ENCODE peak calls at places on chromosome 6, in six cellular contexts. H, G, C, T, X and M are unnamed samples. For H3K4me1, the result is how much of the 10 kb centered on the place peaks cover.

GRCh38 chr6:31771992-31772358 is 5.2 kb downstream of the VWA7 start:
- DNase-seq in G (no peak), X (no peak), H (peak), T (no peak), C (no peak), M (no peak)

GRCh38 chr6:107713214-107713962 is 110.7 kb downstream of the SCML4 start:
- DNase-seq in H (no peak), T (no peak), G (no peak), C (no peak), X (no peak), M (no peak)

GRCh38 chr6:31763617-31763940 is 1.1 kb downstream of the SAPCD1 start:
- DNase-seq in H (peak), T (peak), G (peak), C (no peak), X (peak), M (peak)

GRCh38 chr6:142823579-142823902 is 121.4 kb downstream of the HIVEP2 start:
- DNase-seq in H (no peak), T (no peak), C (no peak), X (no peak), G (no peak), M (no peak)

GRCh38 chr6:139625081-139625939 is 250.9 kb upstream of the CITED2 start:
- DNase-seq in H (no peak), G (no peak), T (no peak), C (no peak), X (no peak), M (no peak)

GRCh38 chr6:44432726-44433125 is 45.2 kb downstream of the CDC5L start:
- DNase-seq in H (no peak), X (no peak), T (no peak), C (no peak), G (no peak), M (no peak)

GRCh38 chr6:150267686-150268561 is 100.9 kb upstream of the IYD start:
- DNase-seq in G (no peak), X (no peak), H (peak), C (no peak), T (peak), M (no peak)

GRCh38 chr6:110628330-110628729 is 151.9 kb upstream of the SLC22A16 start:
- DNase-seq in H (peak), X (no peak), C (no peak), T (peak), G (no peak), M (no peak)

GRCh38 chr6:104623052-104623690 is 236.5 kb downstream of the HACE1 start:
- DNase-seq in C (no peak), G (peak), X (peak), T (peak), H (no peak), M (peak)

GRCh38 chr6:73523434-73524123 is 2.7 kb upstream of the EEF1A1 start:
- DNase-seq in H (peak), G (no peak), X (peak), T (no peak), C (no peak), M (peak)

GRCh38 chr6:11925805-11926204 is 86.3 kb upstream of the HIVEP1 start:
- DNase-seq in H (no peak), X (no peak), G (no peak), C (no peak), T (no peak), M (no peak)

GRCh38 chr6:11931296-11932035 is 80.6 kb upstream of the HIVEP1 start:
- DNase-seq in C (no peak), H (no peak), G (no peak), X (no peak), T (no peak), M (no peak)

GRCh38 chr6:11926594-11927407 is 85.3 kb upstream of the HIVEP1 start:
- DNase-seq in G (no peak), C (no peak), X (no peak), H (no peak), T (no peak), M (no peak)

GRCh38 chr6:11930240-11930639 is 81.9 kb upstream of the HIVEP1 start:
- DNase-seq in T (no peak), H (no peak), X (no peak), G (no peak), C (no peak), M (no peak)

DNA sequence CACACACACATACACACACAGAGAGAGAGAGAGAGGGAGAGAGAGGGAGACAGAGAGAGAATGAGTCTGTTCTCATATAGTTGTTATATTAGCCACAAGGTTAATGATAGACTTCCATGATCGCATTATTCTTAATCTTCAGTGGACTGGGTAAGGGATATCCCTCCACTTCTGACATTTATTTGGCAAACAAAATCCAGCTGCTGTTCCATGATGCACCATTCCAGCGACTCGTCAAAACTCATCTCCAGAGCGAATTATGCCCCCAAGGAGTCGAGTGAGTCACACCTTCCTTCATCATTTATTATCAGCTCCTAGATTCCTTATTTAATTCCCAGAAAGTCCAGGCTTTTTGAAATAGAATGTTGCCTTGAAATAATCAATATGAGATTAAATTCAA is 82.7 kb upstream of the HIVEP1 start:
- DNase-seq in X (no peak), T (no peak), H (no peak), C (no peak), G (no peak), M (no peak)
- H3K4me1 ChIP-seq in X (under half), T (under half), H (under half), C (under half), G (under half), M (under half)

DNA sequence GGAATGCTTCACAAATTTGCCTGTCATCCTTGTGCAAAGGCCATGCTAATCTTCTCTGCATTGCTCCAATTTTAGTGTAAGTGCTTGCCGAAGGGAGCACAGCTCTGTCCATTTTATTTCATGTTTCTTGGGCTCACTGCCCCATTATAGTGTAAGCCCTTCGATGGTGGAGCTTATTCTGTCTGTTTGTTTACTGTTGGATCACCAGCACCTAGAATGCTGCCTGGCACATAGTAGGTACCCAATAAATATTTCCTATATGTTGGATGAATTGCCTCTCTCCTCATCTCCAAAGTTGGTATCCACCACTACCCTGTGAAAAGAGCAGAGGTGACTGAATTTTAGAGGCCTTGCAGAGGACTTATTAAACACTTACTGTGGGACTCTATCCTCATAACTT is 18.8 kb upstream of the HMGN4 start:
- DNase-seq in H (no peak), X (no peak), T (no peak), C (no peak), G (no peak), M (no peak)
- H3K23ac ChIP-seq in H (no peak), X (no peak), T (no peak), C (no peak), G (no peak), M (no peak)

GRCh38 chr6:85678602-85679444 is 36.1 kb upstream of the SYNCRIP start:
- DNase-seq in G (peak), C (peak), X (peak), T (peak), H (peak), M (peak)
- H2BK120ac ChIP-seq in G (peak), C (peak), X (peak), T (no peak), H (peak), M (no peak)

DNA sequence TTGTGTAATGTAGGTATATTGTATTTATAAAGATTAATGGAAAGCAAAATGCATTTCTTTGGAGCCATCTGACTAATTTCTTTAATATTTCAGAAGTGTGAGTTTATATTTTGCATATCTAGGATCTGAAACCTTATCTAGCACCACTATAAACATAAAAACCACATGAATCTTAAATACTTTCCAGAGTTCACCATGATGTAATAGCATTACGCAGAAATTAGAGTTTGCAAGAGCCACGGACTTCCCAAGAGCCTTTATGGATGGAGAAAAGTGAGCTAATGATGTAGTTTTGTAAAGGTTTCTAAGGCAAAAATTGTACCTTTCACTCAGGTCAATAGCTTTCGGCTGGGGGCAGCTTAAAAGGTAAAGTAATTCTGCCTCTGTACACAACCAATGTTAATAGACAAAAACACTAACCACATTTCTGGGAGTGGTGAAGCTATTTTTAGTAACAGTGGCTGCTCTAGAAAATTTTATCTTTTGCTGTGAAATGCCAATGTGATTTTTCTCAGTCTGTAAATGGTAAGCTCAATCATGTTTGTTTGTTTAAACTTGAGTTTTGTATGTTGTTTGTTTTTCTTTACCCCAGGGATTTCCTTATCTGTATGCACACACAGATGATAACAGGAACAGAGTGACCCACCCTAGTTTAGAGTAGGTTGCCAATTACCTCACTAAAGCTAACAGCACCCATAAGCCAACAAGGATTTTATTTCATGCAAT is 80.5 kb downstream of the FILIP1 start:
- DNase-seq in C (no peak), X (no peak), G (no peak), T (peak), H (peak), M (peak)
- H3K4me1 ChIP-seq in C (under half), X (under half), G (under half), T (under half), H (under half), M (under half)

DNA sequence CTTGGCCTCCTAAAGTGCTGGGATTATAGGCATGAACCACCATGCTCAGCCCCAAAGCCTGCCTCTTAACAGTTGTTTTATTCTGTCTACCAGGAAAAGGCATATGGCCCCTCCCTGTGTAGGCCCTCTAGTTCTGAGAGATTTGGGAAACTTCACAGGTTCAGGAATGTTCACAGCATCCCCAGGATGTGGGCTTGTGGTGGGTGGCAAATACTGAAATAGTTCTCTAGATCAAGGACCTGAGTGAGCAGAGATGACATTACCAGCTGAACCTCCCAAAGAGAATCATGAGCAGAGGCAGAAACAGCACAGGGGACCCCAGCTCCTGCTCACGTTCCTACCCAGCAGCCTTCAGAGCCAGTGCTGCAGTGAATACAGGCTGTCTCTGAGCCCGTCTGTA is 99.6 kb downstream of the SSR1 start:
- DNase-seq in H (no peak), C (no peak), T (no peak), X (no peak), G (no peak), M (no peak)
- H3K23ac ChIP-seq in H (no peak), C (no peak), T (no peak), X (no peak), G (no peak), M (no peak)

GRCh38 chr6:17705428-17705777 is 1.3 kb downstream of the NUP153 start:
- DNase-seq in T (peak), G (no peak), H (peak), X (no peak), C (no peak), M (peak)
- H2BK120ac ChIP-seq in T (no peak), G (no peak), H (peak), X (no peak), C (no peak), M (no peak)

DNA sequence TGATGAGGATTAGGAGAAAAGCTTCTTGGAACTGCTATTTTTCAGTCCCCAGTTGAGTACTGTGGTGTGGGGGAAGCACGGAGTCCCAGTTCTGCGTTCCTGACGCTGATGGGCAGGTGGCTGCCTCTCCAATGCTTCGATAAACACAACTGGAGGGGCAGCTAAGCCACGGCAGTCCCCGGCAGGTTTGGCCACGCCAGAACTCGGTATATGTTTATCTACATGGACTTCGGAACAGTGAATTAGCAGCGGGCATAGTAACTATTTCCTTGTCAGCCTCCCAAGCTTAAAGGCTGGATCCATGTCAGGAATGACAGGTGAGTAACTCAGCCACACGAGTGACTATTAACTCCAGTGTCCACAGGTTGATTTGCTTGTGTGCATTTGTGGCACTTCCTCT is 354.4 kb downstream of the ZFAND3 start:
- DNase-seq in X (no peak), T (no peak), C (no peak), G (no peak), H (no peak), M (no peak)
- H3K4me1 ChIP-seq in X (under half), T (under half), C (under half), G (under half), H (under half), M (under half)

GRCh38 chr6:156954191-156954590 is 177.0 kb downstream of the ARID1B start:
- DNase-seq in X (no peak), G (no peak), C (no peak), H (peak), T (peak), M (no peak)

GRCh38 chr6:156956286-156956685 is 179.1 kb downstream of the ARID1B start:
- DNase-seq in X (no peak), T (no peak), H (no peak), G (no peak), C (no peak), M (no peak)

GRCh38 chr6:156953478-156954146 is 176.4 kb downstream of the ARID1B start:
- DNase-seq in C (no peak), H (peak), G (peak), T (peak), X (no peak), M (peak)

GRCh38 chr6:156955494-156956183 is 178.5 kb downstream of the ARID1B start:
- DNase-seq in C (no peak), G (no peak), H (no peak), X (no peak), T (no peak), M (no peak)

GRCh38 chr6:156954781-156955180 is 177.6 kb downstream of the ARID1B start:
- DNase-seq in T (no peak), C (no peak), X (no peak), G (no peak), H (no peak), M (no peak)
- H3K23ac ChIP-seq in T (no peak), C (no peak), X (no peak), G (peak), H (peak), M (no peak)